ENCODE peak calls at places on chromosomes 12 and 14, in five cellular contexts. G is hepatocyte, S is esophagus muscularis mucosa, H is right atrium auricular region, Q is esophagus squamous epithelium. W is an unnamed sample.
A peak's percentile ranks its signal among the peaks of the same experiment; 100 is the strongest.

GRCh38 chr14:76887196-76887595 is 61.0 kb downstream of the LRRC74A start:
- DNase-seq in G (no peak), S (no peak), H (no peak), Q (no peak), W (no peak)

GRCh38 chr12:123022846-123023245 is 42.4 kb downstream of the ARL6IP4 start:
- DNase-seq in G (no peak), S (no peak), H (no peak), Q (no peak), W (no peak)

GRCh38 chr14:90836692-90837063 is 20.4 kb upstream of the TTC7B start:
- DNase-seq in G (no peak), S (no peak), H (no peak), Q (no peak), W (no peak)

GRCh38 chr12:81167694-81168093 is 89.8 kb downstream of the ACSS3 start:
- DNase-seq in G (no peak), S (no peak), H (no peak), Q (no peak), W (no peak)

GRCh38 chr12:95805864-95806669 is 15.5 kb upstream of the NTN4 start:
- DNase-seq in G (peak; percentile 37), S (no peak), H (peak; percentile 72), Q (no peak), W (no peak)

GRCh38 chr14:80919622-80920021 is 21.9 kb downstream of the CEP128 start:
- DNase-seq in G (no peak), S (no peak), H (no peak), Q (no peak), W (no peak)

GRCh38 chr12:27333311-27334009 is 824 bp downstream of the BMAL2 start:
- DNase-seq in G (peak; percentile 58), S (no peak), H (no peak), Q (no peak), W (no peak)

GRCh38 chr14:79514700-79515099 is 696.6 kb downstream of the DIO2 start:
- DNase-seq in G (peak; percentile 5), S (no peak), H (no peak), Q (no peak), W (no peak)

GRCh38 chr14:72781476-72782181 is 112.3 kb downstream of the DPF3 start:
- DNase-seq in G (peak; percentile 24), S (peak; percentile 88), H (peak; percentile 21), Q (no peak), W (peak; percentile 56)

GRCh38 chr12:110314308-110314707 is 33.3 kb downstream of the ATP2A2 start:
- DNase-seq in G (peak; percentile 19), S (no peak), H (no peak), Q (no peak), W (no peak)

GRCh38 chr14:70555890-70556289 is 21.1 kb upstream of the ADAM20 start:
- DNase-seq in G (no peak), S (no peak), H (no peak), Q (no peak), W (no peak)

GRCh38 chr12:56321027-56321426 is 5.2 kb upstream of the CNPY2 start:
- DNase-seq in G (no peak), S (no peak), H (no peak), Q (no peak), W (no peak)

GRCh38 chr12:39990122-39991101 is 115.5 kb downstream of the SLC2A13 start:
- DNase-seq in G (peak; percentile 73), S (no peak), H (peak; percentile 63), Q (no peak), W (no peak)

GRCh38 chr12:3168775-3169221 is 91.6 kb downstream of the TSPAN9 start:
- DNase-seq in G (peak; percentile 91), S (no peak), H (no peak), Q (no peak), W (no peak)

GRCh38 chr14:68521952-68522509 is 270.8 kb downstream of the ZFP36L1 start:
- DNase-seq in G (no peak), S (peak; percentile 88), H (peak; percentile 55), Q (no peak), W (peak; percentile 77)

GRCh38 chr14:89493877-89494634 is 77.0 kb upstream of the FOXN3 start:
- DNase-seq in G (no peak), S (no peak), H (no peak), Q (no peak), W (no peak)

GRCh38 chr14:101371691-101372493 is 189.4 kb upstream of the DIO3 start:
- DNase-seq in G (no peak), S (peak; percentile 85), H (no peak), Q (no peak), W (peak; percentile 76)

GRCh38 chr12:58959639-58960300 is 39.5 kb upstream of the LRIG3 start:
- DNase-seq in G (no peak), S (no peak), H (no peak), Q (no peak), W (no peak)

GRCh38 chr12:15599266-15600037 is 189.7 kb downstream of the EPS8 start:
- DNase-seq in G (peak; percentile 66), S (no peak), H (peak; percentile 61), Q (no peak), W (no peak)

GRCh38 chr12:131095826-131096680 is 142.3 kb downstream of the ADGRD1 start:
- DNase-seq in G (no peak), S (no peak), H (no peak), Q (no peak), W (no peak)

GRCh38 chr14:78088941-78089340 is 81.2 kb upstream of the NRXN3 start:
- DNase-seq in G (no peak), S (no peak), H (peak; percentile 11), Q (no peak), W (no peak)

GRCh38 chr12:55019784-55020183 is at the start of gene NEUROD4:
- DNase-seq in G (peak; percentile 87), S (no peak), H (no peak), Q (no peak), W (no peak)

GRCh38 chr12:49867580-49868341 is 24.9 kb upstream of the BCDIN3D start:
- DNase-seq in G (peak; percentile 35), S (no peak), H (no peak), Q (no peak), W (no peak)

GRCh38 chr12:8648598-8649205 is 13.9 kb downstream of the MFAP5 start:
- DNase-seq in G (no peak), S (no peak), H (no peak), Q (no peak), W (no peak)

GRCh38 chr12:123954647-123955350 is 17.8 kb downstream of the CCDC92 start:
- DNase-seq in G (no peak), S (no peak), H (peak; percentile 26), Q (no peak), W (peak; percentile 54)

GRCh38 chr12:5022030-5022429 is 21.6 kb upstream of the KCNA5 start:
- DNase-seq in G (no peak), S (no peak), H (no peak), Q (no peak), W (no peak)

GRCh38 chr12:6374781-6375150 is 597 bp downstream of the SCNN1A start:
- DNase-seq in G (no peak), S (no peak), H (no peak), Q (no peak), W (no peak)
- H3K4me1 ChIP-seq in G (peaks cover 64% of the 10 kb centered on the region), S (peaks cover 29% of the 10 kb centered on the region), H (no peaks in the 10 kb centered on the region), Q (peaks cover 63% of the 10 kb centered on the region), W (peaks cover 82% of the 10 kb centered on the region)

GRCh38 chr12:121346747-121347146 is 5.5 kb downstream of the ANAPC5 start:
- DNase-seq in G (no peak), S (no peak), H (no peak), Q (no peak), W (no peak)

GRCh38 chr12:121355818-121356217 is 3.6 kb upstream of the ANAPC5 start:
- DNase-seq in G (no peak), S (no peak), H (no peak), Q (no peak), W (no peak)

GRCh38 chr12:121356657-121357056 is 4.4 kb upstream of the ANAPC5 start:
- DNase-seq in G (no peak), S (no peak), H (no peak), Q (no peak), W (no peak)

GRCh38 chr12:121357331-121357730 is 5.1 kb upstream of the ANAPC5 start:
- DNase-seq in G (no peak), S (no peak), H (no peak), Q (no peak), W (no peak)

GRCh38 chr12:121352053-121353018 is at the start of gene ANAPC5:
- DNase-seq in G (peak; percentile 97), S (peak; percentile 99), H (peak; percentile 99), Q (peak; percentile 92), W (peak; percentile 97)
- TF ChIP-seq CTCF in G (no peak), S (no peak), H (peak; percentile 11), Q (peak; percentile 13), W (no peak)

GRCh38 chr14:35196571-35196970 is 74.2 kb downstream of the PRORP start:
- DNase-seq in G (no peak), S (no peak), H (no peak), Q (no peak), W (no peak)

GRCh38 chr14:35197015-35197414 is 74.7 kb downstream of the PRORP start:
- DNase-seq in G (no peak), S (no peak), H (no peak), Q (no peak), W (no peak)

GRCh38 chr14:35205737-35206136 is 83.4 kb downstream of the PRORP start:
- DNase-seq in G (no peak), S (no peak), H (no peak), Q (no peak), W (no peak)

GRCh38 chr14:35201066-35201465 is 78.7 kb downstream of the PRORP start:
- DNase-seq in G (no peak), S (no peak), H (no peak), Q (no peak), W (no peak)

DNA sequence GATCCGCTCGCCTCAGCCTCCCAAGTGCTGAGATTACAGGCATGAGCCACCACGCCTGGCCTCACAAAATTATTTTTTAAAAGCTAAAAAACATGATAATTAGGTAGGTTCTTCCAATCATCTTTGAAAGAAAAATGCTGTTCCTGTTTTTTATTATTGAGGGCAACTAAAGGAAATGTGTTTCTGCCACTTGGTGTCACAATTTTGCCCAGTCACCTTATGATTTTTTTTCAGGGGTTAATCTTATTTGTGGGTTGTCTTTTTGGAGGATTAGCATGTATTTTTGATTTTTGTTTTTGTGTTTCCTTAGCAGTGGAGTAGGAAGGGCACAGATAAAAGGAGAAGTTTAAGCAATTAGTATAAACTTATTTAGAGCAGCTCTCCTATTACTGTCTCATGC is 79.8 kb downstream of the PRORP start:
- DNase-seq in G (no peak), S (no peak), H (no peak), Q (no peak), W (no peak)
- H3K4me1 ChIP-seq in G (no peaks in the 10 kb centered on the region), S (no peaks in the 10 kb centered on the region), H (no peaks in the 10 kb centered on the region), Q (no peaks in the 10 kb centered on the region), W (no peaks in the 10 kb centered on the region)

DNA sequence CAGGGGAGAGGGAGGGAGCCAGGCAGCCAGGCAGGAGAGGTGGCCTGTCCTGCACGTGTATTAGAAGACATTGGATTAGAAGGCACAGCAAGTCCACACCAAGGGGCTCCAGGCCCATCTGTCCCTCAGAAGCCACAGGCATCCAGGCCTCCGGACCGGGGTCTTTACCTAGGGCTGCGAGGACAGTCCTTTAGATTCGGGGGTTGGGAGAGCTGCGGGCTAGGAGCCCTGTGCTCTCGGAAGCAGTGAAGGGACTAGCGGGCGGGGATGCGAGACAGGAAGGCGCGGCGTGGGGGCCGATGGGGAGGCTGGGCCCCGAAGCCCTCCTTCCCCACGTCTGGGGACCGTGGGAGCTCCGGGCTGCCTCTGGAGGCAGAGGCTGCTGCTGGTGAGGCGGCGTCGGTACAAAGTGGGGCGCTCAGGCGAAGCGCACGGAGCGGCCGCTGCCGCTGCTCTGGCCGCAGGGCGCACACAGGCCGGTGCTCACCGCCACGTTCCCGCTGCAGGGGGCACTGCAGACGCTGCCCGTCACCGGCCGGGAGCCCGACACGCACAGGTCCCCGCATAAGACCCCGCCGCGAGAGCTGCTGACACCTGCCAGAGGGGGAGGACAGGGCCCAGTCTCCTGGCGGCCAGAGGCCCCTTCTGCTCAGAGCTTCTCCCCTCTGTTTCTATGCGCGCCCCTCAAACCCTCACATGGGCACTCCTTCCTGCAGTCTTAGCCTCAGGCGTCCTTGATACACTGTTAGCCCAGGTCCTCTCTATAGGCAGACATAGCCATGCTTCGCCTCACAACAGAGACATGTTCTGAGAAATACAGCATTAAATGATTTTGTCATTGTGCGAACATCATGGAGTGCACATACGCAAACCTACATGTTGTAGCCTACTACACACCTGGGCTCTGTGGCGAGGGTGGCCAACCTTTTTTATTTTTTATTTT is 17.3 kb downstream of the KRT7 start:
- DNase-seq in G (no peak), S (no peak), H (no peak), Q (no peak), W (no peak)
- TF ChIP-seq CTCF in G (no peak), S (no peak), H (peak; percentile 30), Q (no peak), W (no peak)